ENCODE peak calls at places on chromosomes 2 and 18, in ten cellular contexts. G is IMR-90, F is upper lobe of right lung, L is fibroblast of villous mesenchyme, Z is HFFc6, K is Peyer's patch, C is lower lobe of right lung, H is GM23338, Y is A673, Q is K562. W is an unnamed sample.

GRCh38 chr18:31684279-31685096 is at the start of gene B4GALT6:
- DNase-seq in Y (no peak), C (peak), H (peak), F (peak), K (peak), L (peak), G (no peak), Q (peak), Z (no peak), W (no peak)

GRCh38 chr2:169509230-169509917 is at the start of gene KLHL41:
- DNase-seq in Z (no peak), Q (no peak), F (no peak), L (peak), G (peak), Y (peak), K (no peak), H (no peak), C (no peak), W (no peak)

GRCh38 chr2:33133436-33133835 is 186.7 kb downstream of the LTBP1 start:
- DNase-seq in C (no peak), F (no peak), Q (no peak), K (no peak), Z (no peak), H (no peak), L (peak), Y (no peak), G (peak), W (no peak)

GRCh38 chr18:67483952-67484351 is 32.6 kb downstream of the DSEL start:
- DNase-seq in Q (no peak), C (no peak), Y (no peak), K (no peak), Z (no peak), G (no peak), L (no peak), F (no peak), H (no peak), W (no peak)

GRCh38 chr2:112493858-112494648 is 12.1 kb downstream of the TTL start:
- DNase-seq in K (peak), F (no peak), Q (peak), H (no peak), Y (peak), Z (peak), C (no peak), G (peak), L (peak), W (no peak)

GRCh38 chr18:23155537-23155936 is 20.3 kb downstream of the CABLES1 start:
- DNase-seq in F (no peak), H (no peak), Y (no peak), C (no peak), L (no peak), Z (no peak), K (no peak), Q (no peak), G (no peak), W (no peak)

GRCh38 chr18:41004320-41004719 is 950.7 kb upstream of the PIK3C3 start:
- DNase-seq in C (no peak), L (no peak), H (peak), Z (no peak), F (no peak), K (no peak), Q (no peak), G (no peak), Y (no peak), W (no peak)

GRCh38 chr2:236618370-236618769 is 48.7 kb downstream of the ACKR3 start:
- DNase-seq in G (no peak), C (no peak), Z (no peak), F (no peak), K (no peak), Q (no peak), Y (no peak), H (peak), L (no peak), W (no peak)

GRCh38 chr2:178297091-178297411 is 102.7 kb downstream of the OSBPL6 start:
- DNase-seq in G (no peak), H (no peak), Y (no peak), F (no peak), L (no peak), K (no peak), Q (no peak), C (no peak), Z (no peak), W (no peak)

GRCh38 chr2:62611820-62612219 is 93.7 kb upstream of the EHBP1 start:
- DNase-seq in F (no peak), K (no peak), L (no peak), Y (no peak), Z (no peak), C (no peak), H (no peak), G (no peak), Q (no peak), W (no peak)

GRCh38 chr2:175009917-175010621 is 4.9 kb upstream of the CHN1 start:
- DNase-seq in H (no peak), Q (no peak), G (no peak), Z (no peak), L (no peak), K (no peak), C (no peak), F (no peak), Y (peak), W (no peak)
- TF ChIP-seq CTCF in H (no peak), Q (no peak), G (no peak), Z (peak), L (peak), K (no peak), C (no peak), F (no peak), Y (peak), W (peak)

DNA sequence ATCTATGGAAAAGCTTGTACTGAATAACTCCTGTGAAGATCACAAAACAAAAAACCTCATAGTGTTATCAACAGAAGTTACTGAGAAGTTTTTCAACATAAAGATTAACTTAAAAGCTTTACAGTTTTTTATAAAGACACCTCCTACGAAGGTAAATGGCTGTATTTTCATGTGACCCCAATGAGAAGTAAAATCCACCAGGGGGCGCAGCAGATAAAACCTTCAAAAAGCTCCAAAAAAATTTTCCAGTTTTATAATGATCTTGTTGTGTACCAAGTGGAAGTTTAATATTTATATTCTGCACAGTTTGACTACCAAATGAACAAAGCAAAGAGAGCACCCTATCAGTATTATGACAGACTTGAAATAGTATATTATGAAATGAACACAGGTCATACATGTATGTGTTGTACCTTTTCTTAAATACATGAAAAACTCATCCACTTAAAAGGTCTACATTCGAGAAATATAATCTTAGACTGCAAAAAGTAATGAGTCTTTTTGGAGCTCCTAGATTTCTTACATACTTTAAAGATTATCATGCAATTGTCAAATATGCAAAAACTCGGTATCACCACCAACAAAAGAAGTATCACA is 38.5 kb downstream of the PNO1 start:
- DNase-seq in C (no peak), Q (no peak), G (peak), K (peak), H (peak), Y (peak), Z (peak), F (no peak), L (peak), W (no peak)
- TF ChIP-seq CTCF in C (peak), Q (peak), G (peak), K (peak), H (peak), Y (peak), Z (peak), F (peak), L (peak), W (peak)

GRCh38 chr2:28684142-28684858 is 67.3 kb upstream of the PPP1CB start:
- DNase-seq in L (no peak), G (no peak), K (no peak), Y (no peak), F (no peak), H (no peak), Q (peak), Z (no peak), C (no peak), W (no peak)
- TF ChIP-seq CTCF in L (no peak), G (no peak), K (no peak), Y (no peak), F (no peak), H (no peak), Q (no peak), Z (no peak), C (no peak), W (no peak)

DNA sequence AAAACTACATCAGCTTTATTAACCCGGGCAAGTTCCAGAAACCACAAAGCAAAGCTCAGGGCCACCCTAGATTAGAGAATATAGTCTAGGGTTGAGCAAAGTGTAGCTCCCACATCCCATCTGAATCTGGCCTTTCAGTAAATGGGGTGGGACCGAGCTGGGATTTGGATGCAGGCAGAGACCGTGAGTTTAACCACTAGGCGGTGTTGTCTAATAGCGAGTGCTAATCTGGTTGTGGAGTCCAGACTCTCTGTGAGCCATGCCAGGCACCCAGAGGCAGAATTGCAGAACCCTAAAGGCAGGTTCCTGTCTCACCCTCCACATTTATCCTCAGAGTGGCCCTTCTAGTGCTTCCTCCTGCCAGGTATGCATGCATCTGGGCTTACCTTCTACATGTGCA is 435.9 kb downstream of the TSN start:
- DNase-seq in Y (peak), C (no peak), G (no peak), K (no peak), F (no peak), Z (peak), L (peak), H (peak), Q (peak), W (no peak)
- TF ChIP-seq CTCF in Y (peak), C (no peak), G (no peak), K (no peak), F (peak), Z (peak), L (peak), H (peak), Q (peak), W (peak)

DNA sequence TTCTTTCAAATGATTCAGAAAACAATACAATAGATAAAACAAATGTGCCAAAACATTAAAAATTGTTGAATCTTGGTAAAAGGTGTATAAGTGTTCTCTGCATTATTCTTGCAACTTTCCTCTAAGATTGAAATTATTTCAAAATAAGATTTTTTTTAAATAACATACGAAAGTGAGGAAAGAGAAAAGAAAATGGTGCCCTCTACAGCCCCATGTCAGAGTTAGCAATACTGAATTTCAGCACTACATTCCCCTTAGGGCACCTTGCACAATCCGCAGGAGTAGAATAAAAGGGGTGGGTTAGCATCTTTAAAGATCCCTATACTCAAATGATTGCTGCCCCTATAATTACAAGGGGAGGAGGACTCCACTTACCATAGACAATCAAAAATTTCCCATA is 433.7 kb downstream of the BCL11A start:
- DNase-seq in C (no peak), L (no peak), K (no peak), Z (no peak), F (no peak), H (peak), G (no peak), Y (no peak), Q (no peak), W (no peak)
- TF ChIP-seq CTCF in C (no peak), L (no peak), K (no peak), Z (no peak), F (no peak), H (peak), G (no peak), Y (no peak), Q (no peak), W (peak)

DNA sequence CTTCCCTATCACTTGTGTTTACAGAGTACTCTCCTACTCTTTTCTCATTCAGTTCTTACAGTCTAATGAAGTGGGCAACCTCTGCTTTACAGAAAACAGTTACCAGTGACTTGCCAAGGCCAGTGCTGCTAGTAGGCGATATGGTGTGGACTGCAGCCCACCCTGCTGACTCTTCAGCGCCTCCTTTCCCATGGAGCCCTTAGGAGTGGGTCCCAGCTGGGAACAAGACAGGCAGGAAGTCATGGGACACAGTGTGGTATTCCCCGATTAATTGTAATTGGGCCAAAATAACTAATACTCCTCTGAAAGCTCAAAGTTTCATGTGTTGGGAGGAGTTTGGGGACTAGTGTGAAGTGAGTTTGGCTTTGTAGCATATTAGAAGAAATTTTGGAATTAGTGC is 120.1 kb upstream of the EML6 start:
- DNase-seq in K (no peak), L (no peak), Q (no peak), C (no peak), H (no peak), Z (no peak), F (no peak), G (peak), Y (no peak), W (no peak)
- TF ChIP-seq CTCF in K (no peak), L (no peak), Q (no peak), C (no peak), H (no peak), Z (no peak), F (no peak), G (no peak), Y (no peak), W (peak)

DNA sequence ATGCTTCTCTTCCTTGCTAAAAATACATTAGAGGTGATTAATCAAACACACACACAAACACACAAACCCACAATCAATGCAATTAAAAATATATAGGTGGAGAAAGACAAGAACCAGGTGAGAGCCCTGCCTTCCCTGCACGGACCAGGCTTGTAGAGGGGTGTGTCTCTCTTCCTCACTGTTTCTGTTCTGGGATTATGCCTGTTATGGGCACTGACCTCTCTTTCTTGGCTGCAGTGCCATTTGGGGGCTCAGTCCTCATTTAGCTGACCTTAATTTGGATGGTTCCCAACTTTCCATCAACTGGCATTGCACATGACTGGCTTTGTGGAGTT is 89.8 kb downstream of the SH3RF3 start:
- DNase-seq in F (no peak), L (no peak), C (no peak), G (no peak), K (no peak), Y (no peak), Z (no peak), H (no peak), Q (no peak), W (no peak)
- TF ChIP-seq CTCF in F (no peak), L (no peak), C (no peak), G (no peak), K (no peak), Y (no peak), Z (no peak), H (no peak), Q (no peak), W (no peak)

GRCh38 chr2:1588994-1589611 is 155.2 kb downstream of the PXDN start:
- DNase-seq in K (no peak), H (peak), Y (no peak), Q (no peak), C (peak), G (peak), Z (no peak), L (peak), F (peak), W (no peak)
- TF ChIP-seq CTCF in K (no peak), H (no peak), Y (peak), Q (no peak), C (no peak), G (peak), Z (peak), L (peak), F (no peak), W (peak)

GRCh38 chr2:176817061-176817565 is 395.5 kb upstream of the HNRNPA3 start:
- DNase-seq in Q (no peak), G (no peak), L (no peak), H (peak), Y (peak), K (no peak), C (no peak), F (no peak), Z (no peak), W (no peak)
- TF ChIP-seq CTCF in Q (no peak), G (no peak), L (no peak), H (peak), Y (peak), K (no peak), C (no peak), F (no peak), Z (peak), W (peak)